ENCODE peak calls at places on chromosomes 5 and 9, in ten cellular contexts. B, M, A, S, N, K, Z, R, G and F are unnamed samples.

GRCh38 chr5:128093368-128093767 is 9.8 kb downstream of the SLC12A2 start:
- DNase-seq in B (no peak), M (no peak), A (no peak), S (no peak), N (no peak), K (no peak), Z (no peak), R (no peak), G (no peak), F (no peak)

GRCh38 chr5:62779010-62779422 is 200.4 kb downstream of the LRRC70 start:
- DNase-seq in B (no peak), M (peak; percentile 23), A (no peak), S (peak; percentile 39), N (peak; percentile 41), K (peak; percentile 64), Z (no peak), R (no peak), G (no peak), F (peak; percentile 79)

GRCh38 chr5:151082274-151082902 is 1.6 kb upstream of the TNIP1 start:
- DNase-seq in B (no peak), M (no peak), A (peak; percentile 73), S (peak; percentile 65), N (peak; percentile 57), K (peak; percentile 24), Z (no peak), R (no peak), G (no peak), F (peak; percentile 65)

GRCh38 chr9:27154923-27155322 is 45.9 kb downstream of the TEK start:
- DNase-seq in B (no peak), M (peak; percentile 3), A (no peak), S (peak; percentile 85), N (no peak), K (peak; percentile 38), Z (no peak), R (no peak), G (no peak), F (peak; percentile 46)

GRCh38 chr9:1871486-1872181 is 143.5 kb upstream of the SMARCA2 start:
- DNase-seq in B (no peak), M (no peak), A (no peak), S (no peak), N (peak; percentile 45), K (no peak), Z (no peak), R (no peak), G (no peak), F (no peak)

GRCh38 chr9:128390813-128391711 is 19.9 kb downstream of the URM1 start:
- DNase-seq in B (no peak), M (no peak), A (no peak), S (no peak), N (no peak), K (no peak), Z (no peak), R (no peak), G (no peak), F (no peak)

GRCh38 chr9:128093016-128093415 is 25.0 kb downstream of the SLC25A25 start:
- DNase-seq in B (no peak), M (no peak), A (no peak), S (no peak), N (no peak), K (no peak), Z (no peak), R (peak; percentile 54), G (no peak), F (no peak)

GRCh38 chr5:73783823-73784222 is 157.8 kb downstream of the ARHGEF28 start:
- DNase-seq in B (no peak), M (no peak), A (no peak), S (peak; percentile 18), N (no peak), K (peak; percentile 35), Z (no peak), R (no peak), G (no peak), F (no peak)

GRCh38 chr9:131873361-131873760 is 133.5 kb upstream of the RAPGEF1 start:
- DNase-seq in B (no peak), M (no peak), A (no peak), S (no peak), N (no peak), K (no peak), Z (no peak), R (no peak), G (no peak), F (no peak)

GRCh38 chr9:131874447-131874846 is 134.6 kb upstream of the RAPGEF1 start:
- DNase-seq in B (no peak), M (no peak), A (no peak), S (no peak), N (no peak), K (no peak), Z (no peak), R (no peak), G (no peak), F (no peak)

GRCh38 chr9:131873891-131874440 is 134.1 kb upstream of the RAPGEF1 start:
- DNase-seq in B (no peak), M (no peak), A (no peak), S (no peak), N (no peak), K (no peak), Z (no peak), R (no peak), G (no peak), F (no peak)

GRCh38 chr9:131872006-131872405 is 132.1 kb upstream of the RAPGEF1 start:
- DNase-seq in B (no peak), M (no peak), A (no peak), S (no peak), N (peak; percentile 61), K (no peak), Z (no peak), R (no peak), G (no peak), F (no peak)

DNA sequence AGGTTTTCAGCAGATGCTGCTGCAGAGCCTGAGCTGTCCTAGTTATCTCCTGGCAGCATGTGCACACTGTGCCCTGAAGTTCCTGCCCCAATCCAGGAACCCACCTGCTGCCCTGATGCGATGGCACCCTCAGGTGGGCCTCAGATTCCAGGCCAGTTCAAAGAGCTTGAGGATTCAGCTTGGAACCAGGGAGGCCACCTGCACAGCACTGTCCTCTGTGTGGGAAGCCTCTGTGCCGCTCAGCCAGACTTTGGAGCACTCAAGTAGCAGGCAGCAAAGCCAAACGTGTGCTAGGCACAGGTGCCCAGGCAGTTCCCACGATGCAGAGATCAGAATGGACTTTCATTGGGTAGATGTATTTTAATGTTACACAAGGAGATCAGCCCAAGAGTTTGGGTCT is 132.8 kb upstream of the RAPGEF1 start:
- DNase-seq in B (no peak), M (no peak), A (no peak), S (no peak), N (no peak), K (no peak), Z (no peak), R (no peak), G (no peak), F (no peak)
- TF ChIP-seq CTCF in B (no peak), M (no peak), A (no peak), S (no peak), N (no peak), K (no peak), Z (no peak), R (no peak), G (no peak), F (no peak)

DNA sequence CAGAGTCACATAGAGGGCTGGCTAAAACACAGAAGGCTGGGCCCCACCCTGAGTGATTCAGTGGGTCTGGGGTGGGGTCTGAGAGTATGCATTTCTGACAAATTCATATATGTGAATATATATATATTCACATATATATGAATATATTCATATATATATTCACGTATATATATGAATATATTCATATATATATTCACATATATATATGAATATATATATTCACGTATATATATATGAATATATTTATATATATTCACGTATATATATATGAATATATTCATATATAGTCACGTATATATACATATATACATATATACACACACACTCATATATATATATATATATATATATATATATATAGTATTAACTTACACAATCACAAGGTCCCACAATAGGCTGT is 164.6 kb upstream of the NR3C1 start:
- DNase-seq in B (no peak), M (no peak), A (no peak), S (no peak), N (no peak), K (no peak), Z (no peak), R (no peak), G (no peak), F (no peak)
- H3K27ac ChIP-seq in B (no peak overlapping the region), M (no peak overlapping the region), A (no peak overlapping the region), S (no peak overlapping the region), N (no peak overlapping the region), K (no peak overlapping the region), Z (no peak overlapping the region), R (no peak overlapping the region), G (no peak overlapping the region), F (no peak overlapping the region)

GRCh38 chr9:137951107-137951506 is 73.5 kb downstream of the CACNA1B start:
- DNase-seq in B (no peak), M (no peak), A (no peak), S (no peak), N (no peak), K (no peak), Z (no peak), R (no peak), G (no peak), F (no peak)
- TF ChIP-seq CTCF in B (no peak), M (no peak), A (no peak), S (no peak), N (no peak), K (no peak), Z (no peak), R (no peak), G (no peak), F (no peak)

GRCh38 chr5:78360674-78361225 is 333 bp downstream of the SCAMP1 start:
- DNase-seq in B (peak; percentile 88), M (peak; percentile 71), A (peak; percentile 66), S (no peak), N (peak; percentile 46), K (no peak), Z (no peak), R (peak; percentile 89), G (peak; percentile 51), F (peak; percentile 67)

GRCh38 chr5:78364005-78364404 is 3.6 kb downstream of the SCAMP1 start:
- DNase-seq in B (no peak), M (no peak), A (no peak), S (no peak), N (no peak), K (no peak), Z (no peak), R (no peak), G (no peak), F (no peak)

GRCh38 chr5:78362220-78362619 is 1.8 kb downstream of the SCAMP1 start:
- DNase-seq in B (no peak), M (no peak), A (no peak), S (no peak), N (no peak), K (no peak), Z (no peak), R (no peak), G (no peak), F (no peak)

GRCh38 chr5:78359831-78360673 is at the start of gene SCAMP1:
- DNase-seq in B (peak; percentile 95), M (peak; percentile 91), A (peak; percentile 95), S (peak; percentile 94), N (peak; percentile 95), K (peak; percentile 90), Z (peak; percentile 61), R (peak; percentile 88), G (peak; percentile 95), F (peak; percentile 94)

DNA sequence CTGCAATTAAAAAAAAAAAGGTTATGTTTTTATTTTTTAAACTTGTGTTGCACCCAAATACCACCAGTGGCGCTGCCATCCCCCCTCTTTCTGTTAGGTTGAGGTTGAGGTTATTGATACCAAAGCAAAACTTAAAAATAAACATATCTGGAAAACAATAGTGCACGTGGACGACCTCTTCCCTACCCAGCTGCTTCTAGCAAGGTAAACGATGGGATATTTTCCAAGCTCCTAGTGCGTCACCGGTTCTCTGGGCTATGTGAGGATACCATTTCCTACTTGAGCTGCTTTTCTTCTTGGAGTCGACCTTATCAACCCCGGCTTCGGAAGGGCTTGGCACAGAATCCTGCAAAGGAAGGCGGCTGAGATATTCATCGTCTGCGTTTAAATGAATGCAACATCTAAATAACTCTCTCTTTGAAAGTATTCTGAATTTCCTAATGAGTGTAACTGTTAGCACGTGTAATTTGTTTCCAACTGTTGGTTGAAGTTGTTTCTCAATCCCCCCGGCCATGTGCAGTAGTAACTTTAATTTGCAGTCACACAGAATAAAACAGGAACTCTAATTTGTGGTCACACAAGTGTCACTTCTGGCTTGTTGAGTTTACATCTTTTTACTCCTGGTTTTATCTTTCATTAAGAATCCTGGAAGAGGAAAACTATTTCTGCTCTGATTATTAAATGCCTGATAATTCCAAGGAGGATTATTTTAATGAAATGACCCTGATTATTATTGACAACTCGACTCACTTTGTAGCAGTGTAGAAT is 993 bp downstream of the SCAMP1 start:
- DNase-seq in B (no peak), M (peak; percentile 86), A (peak; percentile 53), S (peak; percentile 78), N (no peak), K (peak; percentile 80), Z (no peak), R (no peak), G (peak; percentile 26), F (peak; percentile 84)
- H3K27ac ChIP-seq in B (peak overlapping the region; percentile 88), M (peak overlapping the region; percentile 96), A (peak overlapping the region; percentile 93), S (peak overlapping the region; percentile 76), N (no peak overlapping the region), K (peak overlapping the region; percentile 93), Z (peak overlapping the region; percentile 89), R (peak overlapping the region; percentile 97), G (peak overlapping the region; percentile 89), F (peak overlapping the region; percentile 92)